ENCODE peak calls at places on chromosomes 16 and 17, in eight cellular contexts. H, E, D, B, R, K, P and S are unnamed samples.

GRCh38 chr17:77846531-77847085 is 111.9 kb upstream of the TNRC6C start:
- DNase-seq in E (no peak), H (no peak), D (no peak), K (no peak), P (no peak), R (no peak), B (no peak), S (no peak)

GRCh38 chr16:87550510-87550961 is 51.8 kb upstream of the JPH3 start:
- DNase-seq in P (no peak), E (no peak), R (peak; percentile 48), H (peak; percentile 63), K (no peak), D (no peak), B (peak; percentile 25), S (peak; percentile 40)

GRCh38 chr16:17070882-17071592 is 399.7 kb downstream of the XYLT1 start:
- DNase-seq in D (no peak), E (no peak), R (peak; percentile 63), H (peak; percentile 49), B (peak; percentile 6), K (peak; percentile 13), P (peak; percentile 98), S (peak; percentile 16)

GRCh38 chr17:46942441-46943217 is 19.7 kb downstream of the GOSR2 start:
- DNase-seq in E (no peak), B (peak; percentile 77), K (peak; percentile 47), H (peak; percentile 74), R (peak; percentile 61), P (no peak), D (no peak), S (peak; percentile 70)

GRCh38 chr16:82888616-82889015 is 261.8 kb downstream of the CDH13 start:
- DNase-seq in K (no peak), H (no peak), R (no peak), D (no peak), B (no peak), P (no peak), E (no peak), S (no peak)

GRCh38 chr17:72863511-72864175 is 228.8 kb downstream of the SLC39A11 start:
- DNase-seq in B (no peak), H (no peak), D (no peak), R (no peak), E (no peak), K (no peak), P (peak; percentile 12), S (no peak)

GRCh38 chr16:6961704-6962103 is 370.9 kb upstream of the RBFOX1 start:
- DNase-seq in E (no peak), D (no peak), B (no peak), P (no peak), H (no peak), R (no peak), K (no peak), S (no peak)

GRCh38 chr17:75592364-75593020 is 4.9 kb downstream of the MYO15B start:
- DNase-seq in E (peak; percentile 48), K (no peak), D (peak; percentile 64), P (no peak), B (no peak), R (no peak), H (no peak), S (no peak)

GRCh38 chr17:18966831-18967624 is 15.1 kb downstream of the SLC5A10 start:
- DNase-seq in H (peak; percentile 55), B (no peak), P (no peak), K (no peak), D (no peak), R (no peak), E (no peak), S (no peak)

GRCh38 chr17:3964203-3965122 is at the start of gene ATP2A3:
- DNase-seq in P (no peak), B (no peak), K (no peak), D (no peak), E (no peak), H (peak; percentile 60), R (peak; percentile 66), S (no peak)

GRCh38 chr17:72056155-72056554 is 64.7 kb upstream of the SOX9 start:
- DNase-seq in B (no peak), H (no peak), D (no peak), E (no peak), R (no peak), P (no peak), K (no peak), S (no peak)

GRCh38 chr17:5580367-5580766 is 3.9 kb downstream of the NLRP1 start:
- DNase-seq in B (no peak), E (no peak), D (no peak), K (no peak), P (no peak), R (no peak), H (no peak), S (no peak)

GRCh38 chr17:2783310-2784030 is 12.8 kb upstream of the RAP1GAP2 start:
- DNase-seq in H (no peak), R (no peak), B (no peak), P (no peak), D (no peak), E (no peak), K (no peak), S (no peak)

GRCh38 chr17:34547453-34548063 is 31.8 kb upstream of the TMEM132E start:
- DNase-seq in D (no peak), K (no peak), H (no peak), B (no peak), R (no peak), E (no peak), P (no peak), S (no peak)

GRCh38 chr17:7468814-7469438 is 10.5 kb downstream of the ZBTB4 start:
- DNase-seq in R (no peak), B (no peak), D (no peak), K (no peak), P (no peak), E (no peak), H (no peak), S (no peak)

GRCh38 chr17:72187544-72187943 is 66.7 kb downstream of the SOX9 start:
- DNase-seq in P (no peak), E (no peak), D (no peak), R (no peak), B (no peak), K (peak; percentile 56), H (peak; percentile 72), S (no peak)

GRCh38 chr16:88697831-88698693 is 8.1 kb downstream of the RNF166 start:
- DNase-seq in E (no peak), P (no peak), H (no peak), R (no peak), B (no peak), K (no peak), D (no peak), S (no peak)

GRCh38 chr16:57530104-57530522 is 6.3 kb downstream of the CCDC102A start:
- DNase-seq in H (no peak), R (peak; percentile 47), B (no peak), E (peak; percentile 86), K (no peak), P (no peak), D (peak; percentile 65), S (peak; percentile 55)

GRCh38 chr17:968812-969766 is 10.5 kb downstream of the NXN start:
- DNase-seq in B (no peak), K (no peak), P (no peak), D (no peak), H (no peak), R (no peak), E (no peak), S (no peak)

GRCh38 chr17:36525113-36525512 is 9.6 kb downstream of the MYO19 start:
- DNase-seq in H (no peak), R (no peak), K (no peak), B (no peak), E (no peak), D (peak; percentile 32), P (no peak), S (no peak)

GRCh38 chr16:73124097-73124652 is 76.2 kb upstream of the ZFHX3 start:
- DNase-seq in K (no peak), R (no peak), P (no peak), D (no peak), H (no peak), B (no peak), E (no peak), S (no peak)

GRCh38 chr16:35510701-35511100 is 2051.3 kb downstream of the TP53TG3F start:
- DNase-seq in R (no peak), H (no peak), P (no peak), K (no peak), D (no peak), E (no peak), B (no peak), S (no peak)

GRCh38 chr16:84520778-84521770 is 16.6 kb upstream of the MEAK7 start:
- DNase-seq in E (no peak), H (no peak), P (no peak), D (no peak), B (no peak), R (peak; percentile 54), K (no peak), S (no peak)
- H3K4me1 ChIP-seq in E (no peaks in the 10 kb centered on the region), H (peaks cover 4% of the 10 kb centered on the region), P (peaks cover 17% of the 10 kb centered on the region), D (no peaks in the 10 kb centered on the region), B (no peaks in the 10 kb centered on the region), R (no peaks in the 10 kb centered on the region), K (no peaks in the 10 kb centered on the region), S (no peaks in the 10 kb centered on the region)

GRCh38 chr16:16015849-16016248 is 66.4 kb downstream of the ABCC1 start:
- DNase-seq in E (no peak), D (no peak), H (no peak), K (no peak), P (no peak), R (no peak), B (no peak), S (no peak)
- TF ChIP-seq EP300 in E (no peak), D (no peak), H (no peak), K (no peak), P (no peak), R (no peak), B (no peak), S (no peak)

GRCh38 chr17:50749243-50749642 is 18.1 kb downstream of the ANKRD40CL start:
- DNase-seq in B (no peak), H (no peak), R (no peak), D (no peak), E (no peak), P (no peak), K (no peak), S (no peak)

GRCh38 chr17:50758524-50758923 is 8.8 kb downstream of the ANKRD40CL start:
- DNase-seq in R (no peak), E (no peak), B (no peak), P (no peak), H (no peak), K (no peak), D (no peak), S (no peak)

GRCh38 chr17:50758989-50759544 is 8.3 kb downstream of the ANKRD40CL start:
- DNase-seq in K (no peak), P (no peak), D (no peak), E (no peak), H (no peak), R (no peak), B (no peak), S (no peak)

DNA sequence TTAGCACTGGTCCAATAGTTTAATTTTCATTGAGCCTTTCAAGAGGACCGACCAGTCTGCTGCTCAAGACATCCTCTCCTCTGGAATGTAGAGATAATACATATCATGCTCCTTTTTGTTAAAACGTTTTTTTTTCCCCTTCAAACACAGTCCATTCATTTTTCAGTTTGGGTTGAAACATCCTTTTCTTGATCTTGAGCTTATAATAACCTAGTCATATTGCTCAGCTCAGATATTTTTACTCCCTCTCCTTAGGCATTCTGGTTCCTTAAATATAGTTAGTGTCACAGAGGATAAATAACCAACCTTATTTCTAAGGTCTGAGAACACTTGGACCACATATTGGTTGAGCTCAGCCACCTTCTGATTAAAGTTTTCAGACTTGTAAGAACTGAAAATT is 12.8 kb downstream of the ANKRD40CL start:
- DNase-seq in E (no peak), B (no peak), D (no peak), R (no peak), H (no peak), K (no peak), P (no peak), S (no peak)
- TF ChIP-seq POLR2A in E (no peak), B (no peak), D (no peak), R (no peak), H (no peak), K (no peak), P (no peak), S (no peak)

GRCh38 chr17:79466562-79467350 is 144.1 kb downstream of the RBFOX3 start:
- DNase-seq in H (no peak), D (no peak), P (no peak), K (no peak), R (no peak), B (no peak), E (no peak), S (no peak)
- H3K4me1 ChIP-seq in H (no peaks in the 10 kb centered on the region), D (no peaks in the 10 kb centered on the region), P (no peaks in the 10 kb centered on the region), K (no peaks in the 10 kb centered on the region), R (no peaks in the 10 kb centered on the region), B (peaks cover 18% of the 10 kb centered on the region), E (no peaks in the 10 kb centered on the region), S (peaks cover 4% of the 10 kb centered on the region)